ENCODE peak calls at places on chromosomes 13 and 19, in nine cellular contexts. Z, K, X, G, R, P, D, T and S are unnamed samples.

GRCh38 chr13:44191504-44192171 is 182.0 kb upstream of the SERP2 start:
- DNase-seq in Z (no peak), K (no peak), X (peak), G (no peak), R (peak), P (peak), D (no peak), T (peak), S (no peak)

GRCh38 chr19:58409010-58409790 is 751 bp downstream of the ZNF584 start:
- DNase-seq in Z (no peak), K (no peak), X (no peak), G (no peak), R (peak), P (peak), D (no peak), T (no peak), S (no peak)

GRCh38 chr13:36857273-36857672 is 38.3 kb downstream of the RFXAP start:
- DNase-seq in Z (no peak), K (no peak), X (no peak), G (no peak), R (no peak), P (no peak), D (no peak), T (no peak), S (no peak)

GRCh38 chr13:35518337-35518736 is 41.8 kb upstream of the MAB21L1 start:
- DNase-seq in Z (no peak), K (no peak), X (no peak), G (no peak), R (no peak), P (no peak), D (no peak), T (no peak), S (no peak)

GRCh38 chr19:33406521-33407139 is 33.1 kb downstream of the CEBPG start:
- DNase-seq in Z (peak), K (no peak), X (peak), G (peak), R (peak), P (peak), D (no peak), T (peak), S (peak)

GRCh38 chr13:28538932-28539331 is 44.0 kb upstream of the FLT1 start:
- DNase-seq in Z (no peak), K (no peak), X (no peak), G (no peak), R (no peak), P (no peak), D (no peak), T (no peak), S (no peak)

GRCh38 chr13:53311561-53311960 is 282.9 kb downstream of the OLFM4 start:
- DNase-seq in Z (no peak), K (no peak), X (no peak), G (no peak), R (no peak), P (no peak), D (no peak), T (no peak), S (no peak)

GRCh38 chr13:53098455-53098854 is 69.8 kb downstream of the OLFM4 start:
- DNase-seq in Z (no peak), K (no peak), X (no peak), G (no peak), R (no peak), P (no peak), D (no peak), T (no peak), S (no peak)

GRCh38 chr13:50309872-50310594 is 294.8 kb downstream of the KCNRG start:
- DNase-seq in Z (no peak), K (no peak), X (no peak), G (no peak), R (no peak), P (no peak), D (no peak), T (no peak), S (no peak)

GRCh38 chr19:10762656-10763055 is 44.8 kb downstream of the DNM2 start:
- DNase-seq in Z (no peak), K (no peak), X (no peak), G (no peak), R (no peak), P (no peak), D (no peak), T (no peak), S (no peak)

GRCh38 chr19:2661615-2662014 is 40.9 kb downstream of the GNG7 start:
- DNase-seq in Z (no peak), K (no peak), X (no peak), G (no peak), R (no peak), P (no peak), D (no peak), T (no peak), S (no peak)

GRCh38 chr19:58439576-58440554 is at the start of gene ZNF132:
- DNase-seq in Z (peak), K (peak), X (peak), G (peak), R (peak), P (peak), D (peak), T (peak), S (peak)

GRCh38 chr13:57629391-57629804 is 2.1 kb upstream of the PCDH17 start:
- DNase-seq in Z (peak), K (no peak), X (no peak), G (no peak), R (peak), P (no peak), D (no peak), T (no peak), S (no peak)

GRCh38 chr19:29442910-29443309 is 82.9 kb upstream of the VSTM2B start:
- DNase-seq in Z (no peak), K (no peak), X (no peak), G (no peak), R (no peak), P (no peak), D (no peak), T (no peak), S (no peak)

GRCh38 chr13:63696055-63696454 is 2280.4 kb upstream of the PCDH20 start:
- DNase-seq in Z (no peak), K (no peak), X (no peak), G (no peak), R (no peak), P (no peak), D (no peak), T (no peak), S (no peak)

GRCh38 chr19:34786236-34786635 is 13.2 kb upstream of the ZNF599 start:
- DNase-seq in Z (no peak), K (no peak), X (no peak), G (no peak), R (no peak), P (no peak), D (no peak), T (no peak), S (no peak)

GRCh38 chr13:75494491-75494890 is 12.5 kb upstream of the TBC1D4 start:
- DNase-seq in Z (no peak), K (no peak), X (no peak), G (no peak), R (no peak), P (no peak), D (no peak), T (no peak), S (no peak)

GRCh38 chr19:17680235-17680722 is 7.9 kb downstream of the UNC13A start:
- DNase-seq in Z (no peak), K (peak), X (peak), G (peak), R (peak), P (peak), D (peak), T (peak), S (peak)

GRCh38 chr19:33150852-33151518 is 19.1 kb downstream of the WDR88 start:
- DNase-seq in Z (no peak), K (no peak), X (no peak), G (no peak), R (no peak), P (no peak), D (no peak), T (no peak), S (no peak)

GRCh38 chr13:95492044-95492801 is 60.3 kb upstream of the CLDN10 start:
- DNase-seq in Z (no peak), K (no peak), X (no peak), G (no peak), R (no peak), P (no peak), D (no peak), T (no peak), S (no peak)

GRCh38 chr19:20479483-20479882 is 86.1 kb downstream of the ZNF737 start:
- DNase-seq in Z (no peak), K (no peak), X (no peak), G (no peak), R (no peak), P (no peak), D (no peak), T (no peak), S (no peak)

GRCh38 chr19:1379961-1380489 is 3.7 kb upstream of the NDUFS7 start:
- DNase-seq in Z (no peak), K (no peak), X (no peak), G (no peak), R (no peak), P (no peak), D (no peak), T (no peak), S (no peak)

GRCh38 chr19:49422407-49423277 is 599 bp downstream of the PTH2 start:
- DNase-seq in Z (no peak), K (no peak), X (no peak), G (no peak), R (peak), P (no peak), D (no peak), T (peak), S (no peak)

GRCh38 chr13:86757236-86757978 is 913.8 kb upstream of the SLITRK5 start:
- DNase-seq in Z (no peak), K (no peak), X (no peak), G (no peak), R (no peak), P (no peak), D (no peak), T (no peak), S (no peak)

GRCh38 chr13:101523732-101524131 is 71.3 kb downstream of the ITGBL1 start:
- DNase-seq in Z (no peak), K (peak), X (peak), G (no peak), R (no peak), P (no peak), D (peak), T (peak), S (no peak)

GRCh38 chr19:45499196-45500180 is 1.2 kb downstream of the PPM1N start:
- DNase-seq in Z (no peak), K (no peak), X (peak), G (no peak), R (no peak), P (no peak), D (no peak), T (peak), S (no peak)

GRCh38 chr19:611506-611869 is 21.8 kb downstream of the HCN2 start:
- DNase-seq in Z (no peak), K (no peak), X (peak), G (no peak), R (no peak), P (no peak), D (peak), T (no peak), S (no peak)

GRCh38 chr13:67147257-67148218 is 82.6 kb downstream of the PCDH9 start:
- DNase-seq in Z (no peak), K (no peak), X (peak), G (no peak), R (no peak), P (no peak), D (peak), T (no peak), S (no peak)

GRCh38 chr19:54029930-54030490 is 33.7 kb downstream of the VSTM1 start:
- DNase-seq in Z (no peak), K (no peak), X (peak), G (peak), R (peak), P (no peak), D (no peak), T (peak), S (no peak)

GRCh38 chr19:56837892-56838679 is 2.4 kb downstream of the PEG3 start:
- DNase-seq in Z (no peak), K (peak), X (no peak), G (peak), R (peak), P (peak), D (peak), T (peak), S (no peak)

GRCh38 chr19:7098096-7098495 is 28.6 kb downstream of the ZNF557 start:
- DNase-seq in Z (no peak), K (no peak), X (no peak), G (no peak), R (no peak), P (no peak), D (no peak), T (no peak), S (no peak)

GRCh38 chr19:45569619-45570421 is 14.8 kb downstream of the OPA3 start:
- DNase-seq in Z (no peak), K (no peak), X (peak), G (no peak), R (peak), P (no peak), D (no peak), T (peak), S (peak)

GRCh38 chr19:15369594-15369891 is 10.0 kb downstream of the AKAP8 start:
- DNase-seq in Z (no peak), K (no peak), X (no peak), G (no peak), R (no peak), P (no peak), D (no peak), T (no peak), S (no peak)

GRCh38 chr19:49653466-49653806 is 11.4 kb downstream of the SCAF1 start:
- DNase-seq in Z (no peak), K (no peak), X (no peak), G (no peak), R (no peak), P (no peak), D (no peak), T (no peak), S (no peak)

GRCh38 chr13:66462187-66462586 is 767.9 kb downstream of the PCDH9 start:
- DNase-seq in Z (no peak), K (no peak), X (no peak), G (no peak), R (no peak), P (no peak), D (no peak), T (no peak), S (no peak)

GRCh38 chr13:22789916-22790315 is 390.9 kb upstream of the SGCG start:
- DNase-seq in Z (no peak), K (no peak), X (no peak), G (no peak), R (no peak), P (no peak), D (no peak), T (no peak), S (no peak)

GRCh38 chr19:49712397-49712859 is 21.5 kb downstream of the CPT1C start:
- DNase-seq in Z (no peak), K (no peak), X (peak), G (no peak), R (peak), P (peak), D (no peak), T (no peak), S (no peak)

GRCh38 chr19:54478677-54479266 is 5.7 kb upstream of the CDC42EP5 start:
- DNase-seq in Z (no peak), K (no peak), X (peak), G (no peak), R (peak), P (no peak), D (no peak), T (no peak), S (no peak)

GRCh38 chr19:16883518-16883917 is 5.3 kb upstream of the F2RL3 start:
- DNase-seq in Z (no peak), K (no peak), X (no peak), G (no peak), R (no peak), P (no peak), D (no peak), T (no peak), S (no peak)

GRCh38 chr19:37370880-37371661 is at the start of gene ZNF527:
- DNase-seq in Z (peak), K (peak), X (peak), G (peak), R (peak), P (peak), D (peak), T (peak), S (peak)
- TF ChIP-seq CTCF in Z (no peak), K (no peak), X (peak), G (peak), R (no peak), P (no peak), D (no peak), T (no peak), S (no peak)

GRCh38 chr13:42820450-42820849 is 39.1 kb downstream of the FAM216B start:
- DNase-seq in Z (no peak), K (no peak), X (no peak), G (no peak), R (no peak), P (no peak), D (no peak), T (no peak), S (no peak)

GRCh38 chr13:42819712-42820111 is 38.3 kb downstream of the FAM216B start:
- DNase-seq in Z (no peak), K (no peak), X (no peak), G (no peak), R (no peak), P (no peak), D (no peak), T (no peak), S (no peak)

GRCh38 chr13:42814868-42815267 is 33.5 kb downstream of the FAM216B start:
- DNase-seq in Z (no peak), K (no peak), X (peak), G (no peak), R (no peak), P (no peak), D (no peak), T (no peak), S (no peak)

GRCh38 chr13:42815686-42816085 is 34.3 kb downstream of the FAM216B start:
- DNase-seq in Z (no peak), K (no peak), X (peak), G (no peak), R (no peak), P (no peak), D (no peak), T (no peak), S (no peak)

DNA sequence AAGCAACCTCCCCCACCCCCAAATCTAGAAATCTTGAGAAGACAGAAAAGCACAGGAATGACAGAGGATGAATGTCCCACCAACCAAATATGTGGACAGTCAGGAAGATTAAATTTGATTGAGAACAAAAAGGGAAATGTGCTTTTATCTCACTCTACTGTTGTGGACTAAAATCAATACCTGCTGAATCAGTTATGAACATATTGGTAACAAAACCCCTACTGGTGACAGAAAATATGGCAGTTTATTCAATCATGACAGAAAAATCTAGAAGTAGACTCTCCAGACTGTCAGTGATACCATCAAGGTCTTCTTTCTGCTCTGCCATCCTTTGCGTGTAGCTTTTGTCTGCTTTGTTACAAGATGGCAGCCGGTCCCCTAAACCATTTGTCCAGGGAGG is 35.2 kb downstream of the FAM216B start:
- DNase-seq in Z (no peak), K (no peak), X (no peak), G (no peak), R (no peak), P (no peak), D (no peak), T (no peak), S (no peak)
- TF ChIP-seq CTCF in Z (peak), K (no peak), X (peak), G (no peak), R (no peak), P (no peak), D (no peak), T (no peak), S (no peak)

DNA sequence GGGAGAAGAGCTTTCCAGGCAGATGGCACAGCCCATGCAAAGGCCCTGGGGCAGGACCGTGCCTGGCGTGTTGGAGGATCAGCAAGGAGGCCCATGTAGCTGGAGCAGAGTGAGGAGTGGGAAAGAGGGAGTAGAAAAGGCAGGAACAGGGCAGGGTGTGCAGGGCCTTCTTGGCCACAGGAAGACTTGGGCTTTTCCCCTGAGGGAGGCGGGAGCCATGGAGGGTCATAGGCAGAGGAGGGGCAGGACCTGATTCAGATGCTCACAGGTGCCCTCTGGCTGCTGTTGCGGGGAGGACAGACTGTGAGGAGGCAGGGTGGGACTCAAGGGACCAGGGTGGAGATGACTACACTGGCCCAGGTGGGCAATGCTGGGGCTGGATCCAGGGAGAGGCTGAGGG is 13.8 kb upstream of the PTPRS start:
- DNase-seq in Z (no peak), K (no peak), X (no peak), G (no peak), R (no peak), P (no peak), D (no peak), T (no peak), S (no peak)
- TF ChIP-seq CTCF in Z (no peak), K (no peak), X (peak), G (no peak), R (no peak), P (no peak), D (peak), T (no peak), S (no peak)

DNA sequence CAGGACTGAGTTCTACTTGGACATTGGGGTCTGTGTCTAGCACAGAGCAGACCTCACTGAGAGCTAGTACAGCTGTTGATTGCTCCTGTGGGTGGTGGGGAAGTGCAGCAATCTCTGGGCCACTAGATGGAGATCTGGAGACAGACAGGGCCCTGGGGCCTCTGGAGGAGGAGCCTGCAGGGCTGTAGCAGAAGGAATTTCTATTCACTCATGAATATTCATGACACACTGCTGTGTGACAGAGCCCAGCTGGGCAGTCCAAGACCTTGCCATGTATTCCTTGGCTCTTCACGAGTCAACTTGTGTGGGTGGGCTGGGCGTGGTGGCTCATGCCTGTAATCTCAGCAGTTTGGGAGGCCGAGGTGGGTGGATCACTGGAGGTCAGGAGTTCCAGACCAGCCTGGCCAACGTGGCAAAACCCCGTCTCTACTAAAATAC is 37.5 kb downstream of the SUGP2 start:
- DNase-seq in Z (no peak), K (no peak), X (peak), G (no peak), R (peak), P (peak), D (peak), T (peak), S (no peak)
- TF ChIP-seq CTCF in Z (no peak), K (no peak), X (peak), G (peak), R (no peak), P (no peak), D (peak), T (peak), S (no peak)